ENCODE peak calls at places on chromosomes 11 and 22, in five cellular contexts. One of them, this sample, is unnamed. For H3K9me3, the result is how much of the 10 kb centered on the place peaks cover.

GRCh38 chr11:118908931-118909618 is 16.7 kb downstream of the BCL9L start:
- DNase-seq in CD4-positive, CD25-positive, alpha-beta regulatory T cell: no peak
- DNase-seq in adipocyte: peak
- DNase-seq in left lung: peak
- DNase-seq in H9: peak
- DNase-seq in this sample: no peak

GRCh38 chr11:86990520-86990919 is 35.3 kb upstream of the FZD4 start:
- DNase-seq in adipocyte: peak
- DNase-seq in H9: no peak
- DNase-seq in CD4-positive, CD25-positive, alpha-beta regulatory T cell: no peak
- DNase-seq in left lung: no peak
- DNase-seq in this sample: no peak

GRCh38 chr11:37277896-37278465 is 679.9 kb upstream of the RAG2 start:
- DNase-seq in adipocyte: no peak
- DNase-seq in left lung: no peak
- DNase-seq in CD4-positive, CD25-positive, alpha-beta regulatory T cell: no peak
- DNase-seq in H9: no peak
- DNase-seq in this sample: no peak

GRCh38 chr22:26169312-26170111 is at the start of gene SEZ6L:
- DNase-seq in left lung: no peak
- DNase-seq in H9: peak
- DNase-seq in CD4-positive, CD25-positive, alpha-beta regulatory T cell: no peak
- DNase-seq in adipocyte: peak
- DNase-seq in this sample: no peak

GRCh38 chr11:61908730-61909622 is 8.4 kb downstream of the RAB3IL1 start:
- DNase-seq in CD4-positive, CD25-positive, alpha-beta regulatory T cell: no peak
- DNase-seq in left lung: peak
- DNase-seq in H9: no peak
- DNase-seq in adipocyte: no peak
- DNase-seq in this sample: no peak

GRCh38 chr11:47980093-47980906 is at the start of gene PTPRJ:
- DNase-seq in adipocyte: peak
- DNase-seq in left lung: peak
- DNase-seq in CD4-positive, CD25-positive, alpha-beta regulatory T cell: peak
- DNase-seq in H9: peak
- DNase-seq in this sample: peak

GRCh38 chr22:43985532-43985931 is 30.3 kb downstream of the SAMM50 start:
- DNase-seq in adipocyte: no peak
- DNase-seq in left lung: no peak
- DNase-seq in CD4-positive, CD25-positive, alpha-beta regulatory T cell: no peak
- DNase-seq in H9: no peak
- DNase-seq in this sample: no peak

GRCh38 chr11:35912883-35913614 is 30.8 kb upstream of the LDLRAD3 start:
- DNase-seq in CD4-positive, CD25-positive, alpha-beta regulatory T cell: no peak
- DNase-seq in adipocyte: no peak
- DNase-seq in H9: no peak
- DNase-seq in left lung: no peak
- DNase-seq in this sample: no peak

GRCh38 chr11:85182437-85183109 is 444.6 kb downstream of the DLG2 start:
- DNase-seq in left lung: no peak
- DNase-seq in H9: peak
- DNase-seq in adipocyte: peak
- DNase-seq in CD4-positive, CD25-positive, alpha-beta regulatory T cell: no peak
- DNase-seq in this sample: no peak

GRCh38 chr11:102225689-102226562 is 91.4 kb upstream of the BIRC3 start:
- DNase-seq in left lung: no peak
- DNase-seq in adipocyte: peak
- DNase-seq in CD4-positive, CD25-positive, alpha-beta regulatory T cell: no peak
- DNase-seq in H9: no peak
- DNase-seq in this sample: no peak

GRCh38 chr11:116580828-116581227 is 192.0 kb downstream of the BUD13 start:
- DNase-seq in left lung: no peak
- DNase-seq in H9: peak
- DNase-seq in CD4-positive, CD25-positive, alpha-beta regulatory T cell: no peak
- DNase-seq in adipocyte: peak
- DNase-seq in this sample: no peak

DNA sequence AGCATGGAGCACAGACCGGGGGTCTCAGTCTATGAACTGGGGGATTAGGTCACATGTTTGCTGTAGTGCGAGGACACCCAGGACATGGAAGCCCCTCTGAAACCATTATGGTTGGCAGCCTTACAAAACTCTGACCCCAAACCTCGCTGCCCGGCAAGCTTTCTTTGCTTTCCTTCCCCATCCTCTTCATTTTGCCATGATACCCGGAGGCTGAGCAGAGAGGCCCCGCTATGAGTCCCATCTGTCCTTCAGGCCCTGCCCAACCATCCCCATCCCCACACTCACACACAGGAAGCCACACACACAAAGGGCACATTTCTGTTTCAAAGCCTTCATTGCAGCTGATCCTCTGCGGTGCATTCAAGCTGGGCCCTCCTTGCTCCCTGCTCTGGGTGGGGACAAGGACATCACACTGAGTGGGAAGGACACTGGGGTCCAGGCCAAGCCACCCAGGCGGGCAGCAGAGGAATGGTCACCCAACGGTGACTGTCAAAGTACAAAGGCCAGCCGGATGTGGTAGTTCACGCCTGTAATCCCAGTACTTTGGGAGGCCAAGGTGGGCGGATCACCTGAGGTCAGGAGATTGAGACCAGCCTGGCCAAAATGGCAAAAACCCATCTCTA is 176.5 kb downstream of the CTTN start:
- DNase-seq in CD4-positive, CD25-positive, alpha-beta regulatory T cell: no peak
- DNase-seq in H9: no peak
- DNase-seq in left lung: no peak
- DNase-seq in adipocyte: no peak
- DNase-seq in this sample: no peak
- H3K9me3 ChIP-seq in CD4-positive, CD25-positive, alpha-beta regulatory T cell: under half
- H3K9me3 ChIP-seq in H9: under half
- H3K9me3 ChIP-seq in left lung: under half
- H3K9me3 ChIP-seq in adipocyte: under half
- H3K9me3 ChIP-seq in this sample: under half

DNA sequence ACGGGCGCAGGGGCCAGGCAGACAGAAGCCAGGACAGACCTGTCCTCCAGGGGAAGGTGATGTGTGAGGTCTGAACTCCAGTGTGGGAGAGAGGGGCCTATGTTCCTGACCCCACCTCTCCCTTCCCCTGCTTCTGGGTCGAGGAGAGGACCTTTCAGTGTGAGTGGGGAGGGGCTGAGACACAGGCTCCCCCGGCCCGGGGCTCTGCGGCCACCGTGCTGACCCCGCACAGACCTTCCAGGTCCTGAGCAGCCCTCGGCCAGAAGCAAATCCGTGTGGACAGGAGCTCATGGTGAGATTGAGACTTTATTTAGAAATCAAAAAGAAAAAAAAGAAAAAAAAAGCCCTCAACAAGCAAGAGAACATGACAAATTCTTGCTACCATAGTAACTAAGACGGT is 680.5 kb downstream of the BRD1 start:
- DNase-seq in left lung: no peak
- DNase-seq in CD4-positive, CD25-positive, alpha-beta regulatory T cell: no peak
- DNase-seq in H9: no peak
- DNase-seq in adipocyte: no peak
- DNase-seq in this sample: no peak
- H3K9me3 ChIP-seq in left lung: under half
- H3K9me3 ChIP-seq in CD4-positive, CD25-positive, alpha-beta regulatory T cell: under half
- H3K9me3 ChIP-seq in H9: under half
- H3K9me3 ChIP-seq in adipocyte: under half
- H3K9me3 ChIP-seq in this sample: under half

GRCh38 chr11:82355313-82355823 is 378.3 kb downstream of the FAM181B start:
- DNase-seq in adipocyte: no peak
- DNase-seq in left lung: no peak
- DNase-seq in CD4-positive, CD25-positive, alpha-beta regulatory T cell: no peak
- DNase-seq in H9: no peak
- DNase-seq in this sample: no peak
- H3K9me3 ChIP-seq in adipocyte: under half
- H3K9me3 ChIP-seq in left lung: under half
- H3K9me3 ChIP-seq in CD4-positive, CD25-positive, alpha-beta regulatory T cell: under half
- H3K9me3 ChIP-seq in H9: under half
- H3K9me3 ChIP-seq in this sample: under half

GRCh38 chr11:11862995-11863394 is 21.2 kb downstream of the USP47 start:
- DNase-seq in left lung: no peak
- DNase-seq in adipocyte: no peak
- DNase-seq in H9: no peak
- DNase-seq in CD4-positive, CD25-positive, alpha-beta regulatory T cell: no peak
- DNase-seq in this sample: no peak
- H3K9me3 ChIP-seq in left lung: under half
- H3K9me3 ChIP-seq in adipocyte: under half
- H3K9me3 ChIP-seq in H9: under half
- H3K9me3 ChIP-seq in CD4-positive, CD25-positive, alpha-beta regulatory T cell: under half
- H3K9me3 ChIP-seq in this sample: under half

GRCh38 chr22:47297261-47298016 is 535.0 kb downstream of the TBC1D22A start:
- DNase-seq in H9: no peak
- DNase-seq in CD4-positive, CD25-positive, alpha-beta regulatory T cell: no peak
- DNase-seq in adipocyte: no peak
- DNase-seq in left lung: no peak
- DNase-seq in this sample: no peak

GRCh38 chr22:47300698-47301405 is 538.4 kb downstream of the TBC1D22A start:
- DNase-seq in adipocyte: no peak
- DNase-seq in left lung: no peak
- DNase-seq in CD4-positive, CD25-positive, alpha-beta regulatory T cell: no peak
- DNase-seq in H9: no peak
- DNase-seq in this sample: no peak

GRCh38 chr22:47298017-47298820 is 535.8 kb downstream of the TBC1D22A start:
- DNase-seq in left lung: no peak
- DNase-seq in H9: no peak
- DNase-seq in CD4-positive, CD25-positive, alpha-beta regulatory T cell: no peak
- DNase-seq in adipocyte: no peak
- DNase-seq in this sample: no peak

GRCh38 chr22:47299879-47300697 is 537.6 kb downstream of the TBC1D22A start:
- DNase-seq in CD4-positive, CD25-positive, alpha-beta regulatory T cell: no peak
- DNase-seq in left lung: no peak
- DNase-seq in H9: no peak
- DNase-seq in adipocyte: no peak
- DNase-seq in this sample: no peak

DNA sequence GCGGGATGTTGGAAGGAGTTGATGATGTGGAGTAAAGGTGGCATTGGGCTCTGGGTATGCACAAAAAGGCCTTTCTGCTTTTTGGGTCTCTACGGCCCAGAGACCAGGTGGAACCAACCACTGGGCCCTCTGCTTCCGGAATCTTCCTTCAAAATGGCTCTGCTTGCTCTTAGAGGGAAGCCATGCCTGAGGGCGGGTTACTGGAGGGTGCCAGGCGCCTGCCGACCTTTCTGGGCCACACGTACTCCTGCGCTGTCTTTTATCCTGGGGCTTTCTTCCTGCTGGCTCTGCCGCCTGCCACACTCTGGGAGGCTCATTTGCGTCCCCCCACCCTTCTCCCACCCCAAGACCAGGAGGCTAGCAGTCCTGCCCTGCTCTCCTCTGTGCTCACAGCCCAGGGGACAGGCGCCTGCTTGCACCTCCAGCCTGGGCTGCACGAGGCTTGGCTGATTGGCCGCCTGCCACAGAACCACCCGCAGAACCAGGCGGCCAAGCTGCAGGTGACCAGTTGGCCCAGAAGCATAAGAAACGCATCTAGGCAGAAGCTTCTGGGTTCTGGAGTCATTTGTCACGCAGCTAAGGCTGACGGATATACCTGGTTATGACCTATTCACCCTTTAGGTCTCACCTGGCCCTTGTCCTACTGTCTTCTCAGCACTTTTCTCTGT is 536.9 kb downstream of the TBC1D22A start:
- DNase-seq in H9: no peak
- DNase-seq in left lung: no peak
- DNase-seq in CD4-positive, CD25-positive, alpha-beta regulatory T cell: no peak
- DNase-seq in adipocyte: no peak
- DNase-seq in this sample: no peak
- H3K9me3 ChIP-seq in H9: half or more
- H3K9me3 ChIP-seq in left lung: under half
- H3K9me3 ChIP-seq in CD4-positive, CD25-positive, alpha-beta regulatory T cell: under half
- H3K9me3 ChIP-seq in adipocyte: under half
- H3K9me3 ChIP-seq in this sample: under half

GRCh38 chr11:13208921-13209320 is 68.7 kb upstream of the BMAL1 start:
- DNase-seq in H9: no peak
- DNase-seq in adipocyte: no peak
- DNase-seq in CD4-positive, CD25-positive, alpha-beta regulatory T cell: no peak
- DNase-seq in left lung: no peak
- DNase-seq in this sample: no peak

GRCh38 chr11:13206086-13206640 is 71.4 kb upstream of the BMAL1 start:
- DNase-seq in adipocyte: no peak
- DNase-seq in left lung: no peak
- DNase-seq in CD4-positive, CD25-positive, alpha-beta regulatory T cell: no peak
- DNase-seq in H9: no peak
- DNase-seq in this sample: no peak

GRCh38 chr11:13205446-13205845 is 72.1 kb upstream of the BMAL1 start:
- DNase-seq in left lung: no peak
- DNase-seq in adipocyte: no peak
- DNase-seq in CD4-positive, CD25-positive, alpha-beta regulatory T cell: no peak
- DNase-seq in H9: no peak
- DNase-seq in this sample: no peak

GRCh38 chr11:13207665-13208594 is 69.7 kb upstream of the BMAL1 start:
- DNase-seq in H9: peak
- DNase-seq in CD4-positive, CD25-positive, alpha-beta regulatory T cell: peak
- DNase-seq in adipocyte: peak
- DNase-seq in left lung: peak
- DNase-seq in this sample: peak

GRCh38 chr11:13207270-13207664 is 70.3 kb upstream of the BMAL1 start:
- DNase-seq in left lung: no peak
- DNase-seq in CD4-positive, CD25-positive, alpha-beta regulatory T cell: no peak
- DNase-seq in H9: no peak
- DNase-seq in adipocyte: no peak
- DNase-seq in this sample: no peak
- H3K9me3 ChIP-seq in left lung: under half
- H3K9me3 ChIP-seq in CD4-positive, CD25-positive, alpha-beta regulatory T cell: under half
- H3K9me3 ChIP-seq in H9: under half
- H3K9me3 ChIP-seq in adipocyte: under half
- H3K9me3 ChIP-seq in this sample: under half

DNA sequence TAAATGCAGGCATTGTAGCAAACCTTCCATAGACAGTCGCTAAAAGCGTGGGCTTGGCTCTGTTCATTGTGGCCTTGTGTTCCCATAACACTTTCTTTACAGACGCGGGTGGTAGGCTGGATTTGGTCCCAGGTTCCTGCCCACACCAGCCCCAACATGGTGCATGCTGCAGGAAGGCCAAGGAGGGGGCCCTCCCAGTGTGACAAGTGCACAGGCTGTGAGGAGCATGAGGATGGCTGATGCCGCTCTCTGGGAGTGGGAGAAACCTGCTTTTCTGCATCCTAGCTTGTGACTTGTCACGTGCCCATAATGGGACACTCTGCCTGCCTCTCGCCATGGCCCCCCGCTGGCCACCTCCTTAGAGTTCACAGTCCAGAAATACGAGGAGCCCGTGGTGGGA is 161.8 kb upstream of the B3GAT1 start:
- DNase-seq in adipocyte: no peak
- DNase-seq in left lung: no peak
- DNase-seq in CD4-positive, CD25-positive, alpha-beta regulatory T cell: no peak
- DNase-seq in H9: no peak
- DNase-seq in this sample: no peak
- H3K9me3 ChIP-seq in adipocyte: under half
- H3K9me3 ChIP-seq in left lung: under half
- H3K9me3 ChIP-seq in CD4-positive, CD25-positive, alpha-beta regulatory T cell: under half
- H3K9me3 ChIP-seq in H9: under half
- H3K9me3 ChIP-seq in this sample: under half